ENCODE peak calls at places on chromosomes 13 and 19, in seven cellular contexts. I is HFF-Myc, K is thoracic aorta, X is DND-41, U is AG04449, N is endothelial cell, H is nephron progenitor cell. P is an unnamed sample.

GRCh38 chr13:93778548-93778947 is 551.9 kb downstream of the GPC6 start:
- DNase-seq in K (no peak), U (no peak), N (no peak), I (no peak), H (no peak), X (no peak), P (no peak)

GRCh38 chr13:110444226-110444653 is 117.3 kb downstream of the RAB20 start:
- DNase-seq in H (no peak), U (no peak), N (no peak), K (no peak), X (no peak), I (no peak), P (peak)

GRCh38 chr19:11169896-11170678 is 14.5 kb upstream of the SPC24 start:
- DNase-seq in K (no peak), N (no peak), X (no peak), H (no peak), I (no peak), U (no peak), P (no peak)

GRCh38 chr19:15404780-15405211 is 14.0 kb downstream of the AKAP8L start:
- DNase-seq in I (no peak), K (no peak), X (no peak), U (no peak), N (no peak), H (no peak), P (no peak)

GRCh38 chr19:7894612-7895309 is 6.5 kb downstream of the LRRC8E start:
- DNase-seq in K (no peak), N (no peak), I (no peak), X (no peak), U (no peak), H (no peak), P (no peak)

GRCh38 chr13:98664047-98664446 is 87.1 kb upstream of the STK24 start:
- DNase-seq in K (no peak), N (no peak), X (no peak), I (no peak), H (no peak), U (no peak), P (no peak)

GRCh38 chr13:109789262-109789661 is 2.9 kb upstream of the IRS2 start:
- DNase-seq in N (no peak), U (no peak), I (no peak), X (no peak), H (no peak), K (no peak), P (no peak)

GRCh38 chr13:66700336-66700735 is 529.8 kb downstream of the PCDH9 start:
- DNase-seq in I (no peak), U (no peak), K (no peak), N (no peak), X (no peak), H (no peak), P (no peak)

GRCh38 chr19:29492761-29493160 is 33.0 kb upstream of the VSTM2B start:
- DNase-seq in X (no peak), N (no peak), I (no peak), U (no peak), K (no peak), H (no peak), P (no peak)

GRCh38 chr19:33416307-33417215 is 43.1 kb downstream of the CEBPG start:
- DNase-seq in U (no peak), X (peak), N (peak), K (no peak), I (peak), H (peak), P (peak)

GRCh38 chr13:42384265-42384664 is 112.3 kb downstream of the AKAP11 start:
- DNase-seq in N (no peak), H (no peak), I (peak), U (no peak), K (no peak), X (no peak), P (no peak)

GRCh38 chr13:75550159-75550567 is 572 bp downstream of the UCHL3 start:
- DNase-seq in X (peak), H (peak), K (peak), I (peak), N (peak), U (no peak), P (no peak)

GRCh38 chr19:10686193-10686592 is 15.0 kb upstream of the QTRT1 start:
- DNase-seq in X (no peak), N (no peak), U (no peak), H (no peak), K (no peak), I (no peak), P (no peak)

GRCh38 chr19:10655457-10656312 is 1.5 kb downstream of the ILF3 start:
- DNase-seq in X (peak), H (peak), N (peak), K (no peak), U (no peak), I (no peak), P (no peak)

GRCh38 chr19:49019242-49019932 is 2.5 kb upstream of the LHB start:
- DNase-seq in X (peak), U (no peak), H (peak), K (no peak), I (no peak), N (peak), P (peak)

GRCh38 chr19:49020342-49020741 is 3.5 kb upstream of the LHB start:
- DNase-seq in U (no peak), I (no peak), H (no peak), N (no peak), X (no peak), K (no peak), P (no peak)

GRCh38 chr19:49016067-49016839 is 638 bp downstream of the LHB start:
- DNase-seq in H (no peak), I (no peak), U (no peak), X (no peak), K (no peak), N (no peak), P (no peak)

GRCh38 chr19:49017041-49017665 is at the start of gene LHB:
- DNase-seq in K (no peak), U (no peak), X (no peak), H (no peak), I (no peak), N (no peak), P (no peak)

DNA sequence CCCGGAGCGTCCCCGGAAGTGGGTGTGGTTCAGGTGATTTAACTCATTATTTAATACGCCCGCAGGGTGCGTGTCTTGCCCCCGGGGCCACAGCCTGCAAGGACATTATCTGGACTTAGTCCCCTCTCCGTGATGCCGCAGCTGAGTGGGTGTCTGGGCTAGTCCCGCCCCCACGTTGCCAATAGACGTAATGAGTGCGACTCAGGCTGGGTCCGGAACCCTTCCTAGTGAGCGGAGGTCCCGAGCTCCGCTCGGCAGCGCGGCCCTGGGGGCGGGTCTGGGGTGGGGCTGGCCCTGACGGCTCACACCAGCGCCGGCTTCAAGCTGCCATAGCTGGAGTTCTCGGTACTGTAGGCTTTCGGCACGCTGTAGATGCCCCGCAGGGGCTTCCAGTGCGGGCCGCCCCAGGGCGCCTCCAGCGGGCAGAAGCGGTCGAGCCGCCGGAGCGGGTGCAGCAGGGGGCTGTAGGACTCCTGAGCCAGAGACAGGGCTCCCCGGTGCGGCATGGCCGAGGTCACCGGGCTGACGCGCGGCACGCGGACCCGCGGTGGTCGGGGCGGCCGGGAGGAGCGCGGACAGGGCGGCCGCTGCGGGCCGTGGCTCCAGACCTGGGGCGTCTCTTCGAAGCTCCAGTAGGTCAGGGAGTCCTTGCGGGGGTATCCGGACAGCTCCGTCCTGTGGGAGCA is 918 bp upstream of the LHB start:
- DNase-seq in N (peak), K (no peak), X (peak), U (no peak), H (peak), I (peak), P (peak)
- TF ChIP-seq CTCF in N (peak), K (peak), X (peak), U (peak), H (peak), I (peak), P (peak)

DNA sequence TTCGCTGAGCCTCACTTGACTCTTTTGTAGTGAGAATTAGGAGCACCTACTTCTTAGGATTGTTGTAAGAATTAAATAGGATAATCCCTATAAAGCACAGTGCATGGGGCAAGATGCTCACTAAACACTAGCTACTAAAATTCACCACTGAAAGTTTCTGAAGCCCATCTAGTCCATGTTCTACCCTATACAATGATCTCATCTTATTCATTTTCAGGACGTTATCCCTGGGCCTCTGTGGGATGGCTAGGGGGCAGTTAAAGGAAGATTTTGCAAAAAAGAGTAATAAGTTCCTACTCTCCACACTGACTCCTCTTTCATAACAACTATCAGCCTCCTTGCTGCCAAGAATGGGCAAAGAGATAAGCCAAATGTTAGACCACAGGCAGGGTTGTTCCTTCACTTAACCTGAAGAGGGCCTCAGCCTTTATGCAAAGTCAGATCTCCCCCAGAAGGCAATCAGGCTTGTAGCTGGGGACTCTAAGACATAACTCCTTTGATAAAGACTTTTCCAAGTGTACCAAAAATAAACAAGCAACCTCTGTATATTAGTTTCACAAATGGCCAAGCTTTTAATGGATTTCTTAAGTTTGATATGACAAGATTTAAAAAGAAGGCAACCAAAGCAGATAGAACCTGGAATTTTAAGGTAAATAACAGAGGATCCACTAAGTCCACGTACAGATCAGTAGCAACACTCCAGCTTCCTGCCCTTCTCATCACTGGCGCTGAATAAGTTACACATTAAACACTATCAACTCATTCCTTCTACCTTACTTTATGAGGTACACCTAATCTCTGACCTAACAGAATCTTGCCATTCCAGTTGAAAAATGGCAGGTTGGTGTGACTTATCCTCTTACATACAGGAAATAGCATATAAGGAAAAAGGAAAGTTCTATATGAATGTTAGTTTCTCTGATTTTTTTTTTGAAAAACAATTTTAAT is 44.4 kb downstream of the ELF1 start:
- DNase-seq in N (peak), K (no peak), U (no peak), H (peak), I (no peak), X (peak), P (no peak)
- TF ChIP-seq CTCF in N (no peak), K (peak), U (peak), H (peak), I (peak), X (peak), P (peak)

GRCh38 chr13:49443689-49444516 is at the start of the genes CAB39L and SETDB2:
- DNase-seq in X (peak), K (peak), H (peak), I (peak), U (peak), N (peak), P (peak)
- TF ChIP-seq CTCF in X (peak), K (peak), H (peak), I (peak), U (peak), N (no peak), P (peak)

DNA sequence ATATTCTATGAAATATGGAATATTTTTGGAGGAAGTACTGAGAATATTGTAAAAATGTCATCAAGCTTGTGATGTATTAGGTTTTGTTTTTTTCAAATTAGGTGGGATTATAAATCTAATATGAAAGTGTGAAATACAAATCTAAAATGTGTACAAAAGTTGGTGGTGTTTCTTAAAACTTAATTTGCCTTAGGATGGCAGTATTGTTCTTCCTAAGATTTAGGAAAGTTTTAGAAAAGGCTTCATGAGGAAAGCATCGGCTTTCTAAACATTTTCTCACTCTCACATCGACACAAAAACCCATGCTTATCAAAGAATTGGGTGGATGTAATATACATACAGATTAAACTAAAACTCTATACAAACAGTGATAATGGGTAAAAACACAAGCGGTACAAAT is 972.0 kb upstream of the PCDH20 start:
- DNase-seq in X (no peak), I (no peak), U (no peak), N (no peak), K (no peak), H (no peak), P (no peak)
- TF ChIP-seq CTCF in X (peak), I (no peak), U (no peak), N (no peak), K (no peak), H (peak), P (no peak)

DNA sequence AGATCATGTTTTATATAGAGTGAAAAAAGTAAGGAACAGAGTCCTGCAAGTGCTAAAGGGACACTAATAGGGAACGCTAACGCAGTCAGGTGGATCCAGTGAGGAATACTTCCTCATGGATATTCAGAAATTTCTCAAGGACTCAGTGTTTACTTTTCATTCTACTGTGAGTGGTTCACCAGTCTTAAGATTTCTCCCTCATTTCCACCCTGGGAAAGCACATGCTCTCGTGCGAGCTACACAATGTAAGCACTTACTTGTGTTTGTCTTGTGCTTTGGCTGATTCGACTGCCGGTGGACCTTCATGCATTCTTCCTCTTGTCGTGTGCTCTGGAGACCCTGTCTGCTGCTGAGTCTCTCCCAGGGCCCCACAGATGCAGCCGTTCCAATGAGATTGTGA is 180.1 kb downstream of the NUFIP1 start:
- DNase-seq in H (no peak), X (no peak), N (no peak), K (no peak), I (no peak), U (no peak), P (no peak)
- TF ChIP-seq CTCF in H (no peak), X (no peak), N (no peak), K (no peak), I (no peak), U (no peak), P (no peak)

P was measured in GM06990.